ENCODE peak calls at places on chromosomes 16 and 17, in nine cellular contexts. P, S, H, B, G, C, V, L and U are unnamed samples.

GRCh38 chr17:17535957-17536356 is 39.8 kb upstream of the RASD1 start:
- DNase-seq in S (peak), B (peak), H (no peak), P (peak), V (peak), G (no peak), C (no peak), L (peak), U (peak)

GRCh38 chr16:30381351-30382041 is 865 bp downstream of the SEPTIN1 start:
- DNase-seq in C (peak), V (no peak), S (no peak), P (no peak), B (no peak), H (no peak), L (no peak), G (no peak), U (no peak)

GRCh38 chr17:43714338-43715149 is 44.0 kb downstream of the SOST start:
- DNase-seq in H (no peak), C (no peak), V (no peak), B (no peak), S (no peak), L (peak), G (peak), P (no peak), U (no peak)

GRCh38 chr17:45260204-45260783 is 1.6 kb downstream of the SPATA32 start:
- DNase-seq in B (no peak), G (no peak), H (no peak), S (no peak), C (no peak), L (no peak), P (no peak), V (no peak), U (no peak)

GRCh38 chr17:41544497-41544896 is 16.4 kb upstream of the KRT19 start:
- DNase-seq in H (no peak), V (no peak), S (no peak), G (no peak), L (no peak), C (no peak), B (no peak), P (peak), U (no peak)

GRCh38 chr17:12719948-12720347 is 54.3 kb downstream of the MYOCD start:
- DNase-seq in C (no peak), B (no peak), G (no peak), H (peak), S (no peak), P (no peak), L (no peak), V (no peak), U (no peak)

GRCh38 chr17:80063815-80064585 is 27.6 kb downstream of the CCDC40 start:
- DNase-seq in L (peak), S (peak), C (peak), H (no peak), V (no peak), G (no peak), B (no peak), P (peak), U (peak)

GRCh38 chr16:27369806-27370205 is 32.2 kb upstream of the IL21R start:
- DNase-seq in B (no peak), P (no peak), L (no peak), H (no peak), S (no peak), G (no peak), C (no peak), V (no peak), U (no peak)

GRCh38 chr16:86294535-86294934 is 215.8 kb upstream of the FOXF1 start:
- DNase-seq in P (no peak), L (no peak), B (no peak), V (no peak), H (no peak), S (no peak), C (no peak), G (no peak), U (no peak)

GRCh38 chr17:33258291-33258690 is 34.8 kb downstream of the ASIC2 start:
- DNase-seq in B (no peak), V (no peak), L (no peak), H (no peak), C (no peak), S (no peak), P (no peak), G (no peak), U (no peak)

GRCh38 chr16:87160218-87160617 is 157.0 kb downstream of the C16orf95 start:
- DNase-seq in C (peak), S (no peak), V (no peak), G (peak), P (no peak), H (no peak), L (no peak), B (peak), U (no peak)

GRCh38 chr17:49910094-49910857 is 58.7 kb upstream of the DLX4 start:
- DNase-seq in L (peak), H (peak), P (peak), C (no peak), S (no peak), V (no peak), B (no peak), G (peak), U (no peak)

GRCh38 chr16:68417711-68418301 is 30.5 kb downstream of the SMPD3 start:
- DNase-seq in P (no peak), V (peak), L (peak), G (peak), S (no peak), H (no peak), B (no peak), C (no peak), U (peak)

GRCh38 chr16:66473654-66474519 is 46.8 kb downstream of the BEAN1 start:
- DNase-seq in C (no peak), H (no peak), B (no peak), V (no peak), S (no peak), G (peak), P (no peak), L (peak), U (peak)

GRCh38 chr17:60442271-60443201 is 20.2 kb downstream of the CHCT1 start:
- DNase-seq in H (no peak), S (no peak), B (no peak), L (peak), V (no peak), P (no peak), G (peak), C (no peak), U (no peak)

GRCh38 chr17:78535285-78536197 is 41.7 kb downstream of the DNAH17 start:
- DNase-seq in S (no peak), H (no peak), V (no peak), B (no peak), C (no peak), L (peak), G (peak), P (peak), U (peak)

GRCh38 chr16:56603589-56603988 is 4.8 kb upstream of the MT2A start:
- DNase-seq in L (peak), C (peak), B (no peak), G (no peak), S (no peak), P (peak), V (peak), H (no peak), U (peak)

GRCh38 chr16:7324306-7324705 is 8.3 kb upstream of the RBFOX1 start:
- DNase-seq in C (no peak), P (no peak), V (no peak), G (no peak), S (no peak), L (no peak), B (no peak), H (no peak), U (no peak)

GRCh38 chr17:49610883-49611584 is 35.4 kb downstream of the NXPH3 start:
- DNase-seq in S (no peak), G (no peak), P (no peak), V (peak), L (peak), B (peak), H (no peak), C (no peak), U (peak)

GRCh38 chr16:203246-203645 is 23.0 kb downstream of the HBQ1 start:
- DNase-seq in V (no peak), B (no peak), S (no peak), H (no peak), C (no peak), G (no peak), P (no peak), L (no peak), U (no peak)

GRCh38 chr17:49361129-49361901 is 735 bp downstream of the ZNF652 start:
- DNase-seq in C (peak), L (peak), G (peak), P (peak), S (no peak), V (peak), H (peak), B (peak), U (peak)

GRCh38 chr17:72119963-72120877 is 600 bp upstream of the SOX9 start:
- DNase-seq in V (peak), B (peak), G (peak), H (peak), S (no peak), L (peak), C (no peak), P (no peak), U (peak)

GRCh38 chr16:87560428-87561199 is 41.7 kb upstream of the JPH3 start:
- DNase-seq in V (no peak), P (peak), B (no peak), S (no peak), G (no peak), C (peak), H (no peak), L (no peak), U (peak)

GRCh38 chr17:67289174-67289876 is 44.3 kb upstream of the HELZ start:
- DNase-seq in G (peak), C (no peak), P (no peak), S (peak), B (peak), L (no peak), H (peak), V (peak), U (no peak)

GRCh38 chr16:24036614-24037013 is 200.8 kb downstream of the PRKCB start:
- DNase-seq in S (no peak), V (peak), C (peak), P (peak), G (peak), L (peak), B (no peak), H (peak), U (peak)

GRCh38 chr16:2751577-2752034 is 832 bp upstream of the SRRM2 start:
- DNase-seq in V (peak), L (no peak), P (no peak), G (peak), C (peak), H (peak), S (no peak), B (peak), U (no peak)

GRCh38 chr17:36947922-36948716 is 635 bp upstream of the AATF start:
- DNase-seq in L (no peak), V (no peak), S (no peak), H (no peak), P (peak), B (no peak), C (peak), G (no peak), U (peak)
- TF ChIP-seq CTCF in L (no peak), V (no peak), S (no peak), H (no peak), P (no peak), B (no peak), C (no peak), G (no peak), U (no peak)

DNA sequence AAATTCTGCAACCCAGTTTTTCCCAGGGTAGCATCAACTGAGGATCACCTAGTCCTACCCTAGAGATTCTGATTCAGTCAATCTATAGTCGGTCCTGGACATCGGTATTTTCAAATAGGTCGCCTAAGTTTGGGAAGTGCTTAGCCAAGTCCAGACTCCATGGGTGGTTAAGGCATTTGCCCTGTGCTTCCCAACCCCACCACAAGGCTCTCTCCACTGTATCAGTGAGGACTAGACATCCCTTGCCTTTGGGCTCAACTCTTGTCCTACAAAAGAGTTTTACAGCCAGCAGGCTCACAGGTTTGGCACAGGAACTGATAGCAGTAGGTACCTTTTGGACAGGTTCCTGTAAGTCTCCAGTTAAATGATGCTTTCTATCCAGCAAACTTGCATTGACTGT is 13.8 kb downstream of the HYDIN start:
- DNase-seq in S (no peak), V (no peak), H (no peak), C (no peak), G (no peak), L (no peak), P (no peak), B (no peak), U (peak)
- TF ChIP-seq CTCF in S (no peak), V (no peak), H (no peak), C (no peak), G (no peak), L (no peak), P (no peak), B (no peak), U (no peak)

GRCh38 chr16:50781043-50781442 is 39.2 kb downstream of the CYLD start:
- DNase-seq in H (no peak), G (no peak), V (no peak), B (no peak), C (peak), P (peak), L (no peak), S (no peak), U (no peak)
- TF ChIP-seq CTCF in H (no peak), G (peak), V (no peak), B (no peak), C (peak), P (no peak), L (no peak), S (no peak), U (no peak)

GRCh38 chr17:40499551-40500189 is 1.8 kb downstream of the TNS4 start:
- DNase-seq in C (no peak), G (peak), S (peak), B (peak), P (peak), H (peak), L (peak), V (peak), U (peak)
- TF ChIP-seq CTCF in C (no peak), G (peak), S (no peak), B (peak), P (no peak), H (no peak), L (peak), V (no peak), U (no peak)